ENCODE peak calls at places on chromosomes 3 and 15, in six cellular contexts. E, G, V, K, B and O are unnamed samples.
A peak's percentile ranks its signal among the peaks of the same experiment; 100 is the strongest.

GRCh38 chr3:52242039-52242438 is 3.1 kb upstream of the TWF2 start:
- DNase-seq in K (no peak), V (no peak), B (no peak), E (no peak), G (no peak), O (no peak)

GRCh38 chr3:71809321-71809720 is 24.4 kb upstream of the PROK2 start:
- DNase-seq in E (no peak), G (no peak), B (no peak), V (no peak), K (no peak), O (no peak)

GRCh38 chr15:59190291-59190690 is 16.4 kb upstream of the LDHAL6B start:
- DNase-seq in K (no peak), V (peak; percentile 70), E (no peak), B (no peak), G (no peak), O (no peak)

GRCh38 chr15:25055356-25056068 is 100.7 kb downstream of the SNRPN start:
- DNase-seq in K (no peak), G (no peak), V (no peak), B (no peak), E (no peak), O (no peak)

GRCh38 chr15:63506537-63507035 is 2.2 kb downstream of the USP3 start:
- DNase-seq in K (peak; percentile 32), B (peak; percentile 42), G (no peak), E (no peak), V (peak; percentile 75), O (no peak)

GRCh38 chr3:46670000-46670890 is 23.2 kb downstream of the ALS2CL start:
- DNase-seq in G (no peak), E (no peak), V (no peak), K (no peak), B (no peak), O (no peak)

GRCh38 chr3:169429328-169429727 is 234.2 kb downstream of the MECOM start:
- DNase-seq in E (no peak), K (no peak), G (no peak), V (no peak), B (no peak), O (no peak)

GRCh38 chr3:27426926-27427325 is 57.3 kb downstream of the SLC4A7 start:
- DNase-seq in E (no peak), G (no peak), V (no peak), K (no peak), B (no peak), O (no peak)

GRCh38 chr3:39261726-39262125 is 18.1 kb downstream of the CX3CR1 start:
- DNase-seq in B (no peak), V (no peak), E (no peak), G (no peak), K (no peak), O (no peak)

GRCh38 chr3:4752201-4753072 is 226.8 kb upstream of the BHLHE40 start:
- DNase-seq in V (peak; percentile 99), B (no peak), G (no peak), E (no peak), K (peak; percentile 69), O (peak; percentile 96)

GRCh38 chr3:141798455-141798854 is 35.2 kb downstream of the GRK7 start:
- DNase-seq in B (no peak), E (no peak), G (no peak), V (peak; percentile 27), K (peak; percentile 17), O (no peak)

GRCh38 chr3:100316656-100317069 is 17.9 kb upstream of the NIT2 start:
- DNase-seq in B (peak; percentile 64), G (peak; percentile 59), E (peak; percentile 26), V (peak; percentile 83), K (peak; percentile 60), O (no peak)

GRCh38 chr3:128568602-128569490 is 75.8 kb upstream of the GATA2 start:
- DNase-seq in B (peak; percentile 55), V (no peak), G (no peak), K (no peak), E (no peak), O (no peak)

GRCh38 chr15:41930221-41930866 is 36.5 kb upstream of the SPTBN5 start:
- DNase-seq in B (peak; percentile 80), E (peak; percentile 76), K (peak; percentile 86), V (peak; percentile 95), G (peak; percentile 77), O (peak; percentile 86)

GRCh38 chr3:55488398-55489055 is 1.4 kb upstream of the WNT5A start:
- DNase-seq in B (peak; percentile 51), G (no peak), K (peak; percentile 56), E (peak; percentile 81), V (peak; percentile 93), O (no peak)

GRCh38 chr15:72864681-72865080 is 81.1 kb upstream of the ADPGK start:
- DNase-seq in B (no peak), K (no peak), V (no peak), G (no peak), E (no peak), O (no peak)

GRCh38 chr3:25664066-25664809 is 469 bp downstream of the TOP2B start:
- DNase-seq in E (no peak), V (peak; percentile 51), G (no peak), K (peak; percentile 75), B (peak; percentile 64), O (no peak)

GRCh38 chr3:25744477-25744876 is 38.8 kb downstream of the NGLY1 start:
- DNase-seq in K (no peak), V (no peak), G (no peak), B (no peak), E (no peak), O (no peak)

GRCh38 chr3:32821686-32822296 is 4.0 kb downstream of the TRIM71 start:
- DNase-seq in V (no peak), G (no peak), K (no peak), B (no peak), E (no peak), O (no peak)

GRCh38 chr15:42141246-42141645 is 15.2 kb downstream of the PLA2G4F start:
- DNase-seq in V (no peak), B (no peak), E (no peak), G (no peak), K (no peak), O (no peak)

GRCh38 chr3:194333981-194334320 is 17.2 kb downstream of the CPN2 start:
- DNase-seq in B (no peak), K (no peak), V (no peak), G (no peak), E (no peak), O (no peak)
- TF ChIP-seq CTCF in B (no peak), K (no peak), V (no peak), G (no peak), E (no peak), O (no peak)

DNA sequence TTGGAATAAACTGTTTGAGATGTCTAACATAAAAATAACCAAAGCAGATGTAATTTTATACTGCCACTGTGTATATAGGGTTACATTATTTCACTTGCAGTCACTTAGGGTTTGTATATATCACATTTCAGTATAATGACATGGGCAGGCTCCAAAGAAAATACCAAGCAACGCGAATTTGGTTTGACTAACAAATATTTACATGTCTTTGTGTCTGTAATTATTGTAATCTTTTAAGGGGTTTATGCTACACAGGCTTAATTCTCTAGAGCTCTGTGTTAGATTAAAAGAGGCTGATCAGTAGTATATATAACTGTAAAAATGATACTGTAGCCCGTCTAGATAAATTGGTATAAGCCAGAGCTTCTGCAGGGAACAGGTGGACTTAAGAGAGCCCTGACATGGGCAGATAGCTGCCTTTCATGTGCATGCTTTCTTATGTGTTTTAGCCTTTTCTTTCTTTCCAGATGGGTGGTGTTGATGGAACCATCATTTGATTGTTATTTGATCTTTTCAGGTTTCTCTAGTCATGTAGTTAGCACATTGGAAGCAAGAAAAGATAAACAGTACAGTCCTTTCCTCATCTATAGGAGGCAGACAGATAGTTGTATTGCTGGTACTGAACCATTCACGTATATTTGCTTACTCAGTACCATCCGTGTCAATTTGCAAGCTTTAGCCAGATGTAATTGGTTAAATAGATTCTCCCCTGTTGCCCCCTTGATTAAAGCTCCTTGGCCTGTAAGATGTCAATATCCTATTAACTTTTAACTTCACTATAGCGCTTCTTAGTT is 86.1 kb downstream of the GALK2 start:
- DNase-seq in B (no peak), G (no peak), E (peak; percentile 45), V (no peak), K (no peak), O (no peak)
- H3K4me3 ChIP-seq in B (no peak overlapping the region), G (no peak overlapping the region), E (no peak overlapping the region), V (no peak overlapping the region), K (no peak overlapping the region), O (no peak overlapping the region)

GRCh38 chr15:49604625-49605409 is 15.8 kb downstream of the FAM227B start:
- DNase-seq in B (no peak), V (no peak), G (no peak), K (no peak), E (no peak), O (no peak)

GRCh38 chr15:49610166-49610918 is 10.3 kb downstream of the FAM227B start:
- DNase-seq in E (no peak), K (no peak), B (no peak), V (peak; percentile 80), G (no peak), O (no peak)

GRCh38 chr15:49606594-49606993 is 14.0 kb downstream of the FAM227B start:
- DNase-seq in V (no peak), E (no peak), G (no peak), B (peak; percentile 6), K (no peak), O (no peak)

GRCh38 chr15:49605588-49605987 is 15.0 kb downstream of the FAM227B start:
- DNase-seq in K (no peak), V (no peak), G (no peak), B (no peak), E (no peak), O (no peak)
- TF ChIP-seq CTCF in K (no peak), V (no peak), G (no peak), B (no peak), E (no peak), O (no peak)

GRCh38 chr15:77723756-77724155 is 91.0 kb upstream of the LINGO1 start:
- DNase-seq in E (no peak), B (no peak), K (no peak), V (no peak), G (no peak), O (no peak)

GRCh38 chr15:77731945-77732344 is 99.2 kb upstream of the LINGO1 start:
- DNase-seq in E (no peak), B (no peak), V (no peak), G (no peak), K (no peak), O (no peak)

GRCh38 chr15:77731067-77731466 is 98.4 kb upstream of the LINGO1 start:
- DNase-seq in B (no peak), G (no peak), E (no peak), K (no peak), V (no peak), O (no peak)

GRCh38 chr15:77724649-77725048 is 91.9 kb upstream of the LINGO1 start:
- DNase-seq in E (no peak), V (no peak), K (no peak), G (no peak), B (no peak), O (no peak)

DNA sequence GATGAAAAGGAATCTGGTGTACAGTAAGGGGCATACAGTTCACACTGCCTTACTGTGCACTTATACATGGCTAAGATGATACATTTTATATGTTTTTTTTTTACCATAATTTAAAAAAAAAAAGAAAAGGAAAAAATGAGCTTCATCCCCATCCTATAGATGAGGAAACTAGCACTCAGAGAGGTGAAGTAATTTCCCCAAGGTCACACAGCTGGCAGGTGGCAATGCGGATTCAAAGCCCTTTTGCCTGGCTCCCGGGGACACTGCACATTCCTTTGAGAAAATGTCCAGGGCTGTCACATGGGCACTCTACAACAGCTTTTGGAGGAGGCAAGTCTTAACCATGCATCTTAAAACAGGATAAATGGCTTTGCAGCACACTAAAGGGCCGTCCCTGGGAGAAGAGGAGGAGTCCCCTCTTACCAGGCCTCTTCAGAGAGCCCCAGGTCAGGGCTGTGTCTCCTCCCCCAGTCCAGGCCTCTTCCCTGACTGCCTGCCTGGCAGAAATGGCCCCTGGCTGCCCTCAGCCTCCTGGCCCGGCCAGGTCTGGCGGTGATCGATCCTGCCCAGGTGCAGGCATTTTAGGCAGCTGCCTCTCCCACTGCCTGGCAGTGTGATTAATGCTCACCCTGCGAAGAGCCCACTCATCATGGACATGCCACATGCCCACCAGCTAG is 95.1 kb upstream of the LINGO1 start:
- DNase-seq in G (no peak), V (no peak), K (no peak), E (no peak), B (no peak), O (no peak)
- H3K4me3 ChIP-seq in G (no peak overlapping the region), V (no peak overlapping the region), K (no peak overlapping the region), E (no peak overlapping the region), B (no peak overlapping the region), O (no peak overlapping the region)